ENCODE peak calls at places on chromosomes 11 and 22, in ten cellular contexts. E, J, X, Z, R, N, B, V, A and O are unnamed samples.

GRCh38 chr11:6489338-6489737 is 7.7 kb upstream of the DNHD1 start:
- DNase-seq in E (no peak), J (no peak), X (no peak), Z (no peak), R (no peak), N (no peak), B (no peak), V (no peak), A (no peak), O (no peak)

GRCh38 chr11:82842019-82842418 is 58.2 kb downstream of the PRCP start:
- DNase-seq in E (no peak), J (no peak), X (no peak), Z (no peak), R (no peak), N (no peak), B (no peak), V (no peak), A (no peak), O (peak)

GRCh38 chr11:115464269-115464668 is 39.9 kb downstream of the CADM1 start:
- DNase-seq in E (peak), J (no peak), X (no peak), Z (no peak), R (no peak), N (no peak), B (no peak), V (no peak), A (no peak), O (no peak)

GRCh38 chr11:67504023-67504949 is 877 bp downstream of the PITPNM1 start:
- DNase-seq in E (peak), J (no peak), X (peak), Z (no peak), R (peak), N (peak), B (peak), V (peak), A (no peak), O (peak)

GRCh38 chr11:3042496-3043314 is 14.5 kb downstream of the CARS1 start:
- DNase-seq in E (no peak), J (no peak), X (no peak), Z (no peak), R (no peak), N (no peak), B (no peak), V (peak), A (no peak), O (no peak)

GRCh38 chr11:111419641-111420327 is 40.7 kb upstream of the POU2AF1 start:
- DNase-seq in E (no peak), J (no peak), X (no peak), Z (no peak), R (no peak), N (no peak), B (no peak), V (peak), A (no peak), O (peak)

GRCh38 chr11:15933896-15934625 is 422.3 kb downstream of the SOX6 start:
- DNase-seq in E (peak), J (no peak), X (no peak), Z (no peak), R (no peak), N (no peak), B (no peak), V (no peak), A (no peak), O (no peak)

GRCh38 chr11:11036185-11037161 is 178.6 kb upstream of the ZBED5 start:
- DNase-seq in E (peak), J (no peak), X (peak), Z (peak), R (peak), N (no peak), B (peak), V (peak), A (no peak), O (no peak)

GRCh38 chr11:14308114-14308896 is 50.7 kb downstream of the RRAS2 start:
- DNase-seq in E (peak), J (no peak), X (peak), Z (peak), R (peak), N (no peak), B (no peak), V (no peak), A (no peak), O (no peak)

GRCh38 chr11:36253238-36253637 is 36.0 kb downstream of the COMMD9 start:
- DNase-seq in E (no peak), J (no peak), X (no peak), Z (no peak), R (no peak), N (no peak), B (no peak), V (no peak), A (no peak), O (peak)

GRCh38 chr22:37418627-37419369 is 8.5 kb downstream of the ELFN2 start:
- DNase-seq in E (no peak), J (no peak), X (no peak), Z (no peak), R (no peak), N (peak), B (no peak), V (no peak), A (no peak), O (no peak)

DNA sequence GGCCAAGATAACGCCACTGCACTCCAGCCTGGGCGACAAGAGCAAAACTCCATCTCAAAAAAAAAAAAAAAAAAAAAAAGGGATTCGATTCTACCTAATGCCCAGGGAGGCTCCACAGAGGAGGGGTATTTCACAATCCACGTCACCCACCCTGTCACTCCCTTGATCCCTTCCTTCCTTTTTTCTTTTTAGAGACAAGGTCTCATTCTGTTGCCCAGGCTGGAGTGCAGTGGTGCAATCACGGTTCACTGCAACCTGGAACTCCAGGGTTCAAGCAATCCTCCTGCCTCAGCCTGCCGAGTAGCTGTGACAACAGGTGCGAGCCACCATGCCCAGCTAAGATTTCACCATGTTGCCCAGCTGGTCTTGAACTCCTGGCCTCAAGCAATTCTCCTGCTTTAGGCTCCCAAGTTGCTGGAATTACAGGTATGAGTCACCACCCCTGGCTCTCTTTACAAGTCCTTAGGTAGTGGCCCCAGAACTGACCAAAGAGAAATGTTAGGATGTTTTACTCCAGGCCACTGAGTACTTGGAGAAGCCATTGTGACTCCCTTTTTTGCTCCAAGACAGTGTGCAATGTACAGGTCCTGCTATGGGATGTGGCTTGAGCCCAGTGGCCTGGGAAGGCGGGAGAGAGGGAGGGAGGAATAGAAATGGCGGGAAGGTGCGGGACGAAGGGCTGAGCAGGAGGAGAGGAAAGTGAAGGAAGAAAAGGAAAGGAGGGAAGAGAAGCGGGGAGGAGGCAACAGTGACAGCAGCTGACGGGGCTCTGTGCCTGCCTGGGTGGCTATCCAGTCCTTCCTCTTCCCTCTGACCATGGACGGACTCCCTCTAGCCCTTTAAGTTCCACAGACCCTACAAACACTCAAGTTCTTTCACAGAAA is 11.8 kb upstream of the FXYD2 start:
- DNase-seq in E (no peak), J (no peak), X (no peak), Z (no peak), R (no peak), N (peak), B (no peak), V (no peak), A (no peak), O (no peak)
- H3K27ac ChIP-seq in E (no peak), J (no peak), X (no peak), Z (no peak), R (no peak), N (no peak), B (no peak), V (no peak), A (no peak), O (no peak)

GRCh38 chr11:72006309-72007088 is 7.8 kb downstream of the IL18BP start:
- DNase-seq in E (no peak), J (peak), X (no peak), Z (no peak), R (no peak), N (no peak), B (no peak), V (no peak), A (no peak), O (no peak)
- H3K27ac ChIP-seq in E (no peak), J (peak), X (no peak), Z (no peak), R (peak), N (no peak), B (no peak), V (no peak), A (no peak), O (no peak)

GRCh38 chr11:65108469-65109123 is 3.1 kb upstream of the TM7SF2 start:
- DNase-seq in E (no peak), J (no peak), X (no peak), Z (no peak), R (no peak), N (no peak), B (no peak), V (no peak), A (no peak), O (no peak)
- H3K27ac ChIP-seq in E (no peak), J (peak), X (no peak), Z (no peak), R (no peak), N (no peak), B (no peak), V (no peak), A (no peak), O (no peak)

GRCh38 chr11:127105578-127105977 is 105.0 kb upstream of the KIRREL3 start:
- DNase-seq in E (no peak), J (no peak), X (no peak), Z (no peak), R (no peak), N (no peak), B (no peak), V (no peak), A (no peak), O (no peak)
- H3K27ac ChIP-seq in E (no peak), J (no peak), X (no peak), Z (no peak), R (no peak), N (no peak), B (no peak), V (no peak), A (no peak), O (no peak)

DNA sequence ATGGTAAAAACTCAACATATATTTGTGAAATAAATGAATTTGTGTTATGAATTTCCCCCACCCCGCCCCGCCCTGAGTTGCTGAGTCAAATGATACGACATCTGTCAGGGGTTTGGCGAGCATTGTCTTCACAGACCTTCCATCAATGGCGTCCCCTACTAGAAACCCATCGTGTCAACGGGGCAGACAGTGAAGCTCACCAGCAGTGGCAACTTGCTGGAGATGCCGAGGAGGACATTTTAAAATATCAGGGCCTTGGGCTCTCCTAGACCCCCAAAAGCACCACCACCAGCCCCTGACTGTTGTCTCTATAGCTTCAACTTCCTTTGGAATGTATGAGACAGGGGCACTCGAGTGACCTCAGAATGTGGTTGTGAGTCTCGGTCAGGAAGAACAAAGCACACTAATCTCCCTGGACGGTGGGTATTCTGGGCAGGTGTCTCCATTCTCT is 776 bp upstream of the NXF1 start:
- DNase-seq in E (peak), J (no peak), X (peak), Z (no peak), R (no peak), N (peak), B (no peak), V (peak), A (no peak), O (no peak)
- H3K27ac ChIP-seq in E (peak), J (peak), X (peak), Z (peak), R (peak), N (peak), B (peak), V (peak), A (peak), O (no peak)

GRCh38 chr11:70106757-70107156 is 28.6 kb downstream of the ANO1 start:
- DNase-seq in E (no peak), J (no peak), X (no peak), Z (no peak), R (no peak), N (no peak), B (no peak), V (no peak), A (no peak), O (no peak)

GRCh38 chr11:70107756-70108155 is 29.6 kb downstream of the ANO1 start:
- DNase-seq in E (no peak), J (no peak), X (no peak), Z (no peak), R (no peak), N (no peak), B (no peak), V (no peak), A (no peak), O (no peak)

GRCh38 chr11:70107191-70107590 is 29.1 kb downstream of the ANO1 start:
- DNase-seq in E (no peak), J (no peak), X (no peak), Z (no peak), R (no peak), N (no peak), B (no peak), V (peak), A (no peak), O (no peak)

GRCh38 chr11:70109006-70109405 is 30.9 kb downstream of the ANO1 start:
- DNase-seq in E (peak), J (no peak), X (no peak), Z (no peak), R (no peak), N (no peak), B (no peak), V (no peak), A (no peak), O (no peak)

GRCh38 chr11:70108250-70108649 is 30.1 kb downstream of the ANO1 start:
- DNase-seq in E (peak), J (no peak), X (no peak), Z (no peak), R (no peak), N (no peak), B (no peak), V (peak), A (no peak), O (no peak)
- H3K27ac ChIP-seq in E (no peak), J (peak), X (no peak), Z (no peak), R (no peak), N (peak), B (no peak), V (peak), A (no peak), O (no peak)

GRCh38 chr11:61516191-61516590 is 7.6 kb downstream of the LRRC10B start:
- DNase-seq in E (no peak), J (no peak), X (peak), Z (no peak), R (no peak), N (no peak), B (no peak), V (no peak), A (no peak), O (no peak)

GRCh38 chr11:61515686-61516085 is 7.1 kb downstream of the LRRC10B start:
- DNase-seq in E (no peak), J (no peak), X (no peak), Z (no peak), R (no peak), N (no peak), B (no peak), V (no peak), A (no peak), O (no peak)

GRCh38 chr11:61513143-61513740 is 4.7 kb downstream of the LRRC10B start:
- DNase-seq in E (no peak), J (no peak), X (no peak), Z (no peak), R (no peak), N (no peak), B (no peak), V (no peak), A (no peak), O (no peak)

GRCh38 chr11:61512435-61512834 is 3.9 kb downstream of the LRRC10B start:
- DNase-seq in E (no peak), J (no peak), X (no peak), Z (no peak), R (no peak), N (no peak), B (no peak), V (no peak), A (no peak), O (no peak)

DNA sequence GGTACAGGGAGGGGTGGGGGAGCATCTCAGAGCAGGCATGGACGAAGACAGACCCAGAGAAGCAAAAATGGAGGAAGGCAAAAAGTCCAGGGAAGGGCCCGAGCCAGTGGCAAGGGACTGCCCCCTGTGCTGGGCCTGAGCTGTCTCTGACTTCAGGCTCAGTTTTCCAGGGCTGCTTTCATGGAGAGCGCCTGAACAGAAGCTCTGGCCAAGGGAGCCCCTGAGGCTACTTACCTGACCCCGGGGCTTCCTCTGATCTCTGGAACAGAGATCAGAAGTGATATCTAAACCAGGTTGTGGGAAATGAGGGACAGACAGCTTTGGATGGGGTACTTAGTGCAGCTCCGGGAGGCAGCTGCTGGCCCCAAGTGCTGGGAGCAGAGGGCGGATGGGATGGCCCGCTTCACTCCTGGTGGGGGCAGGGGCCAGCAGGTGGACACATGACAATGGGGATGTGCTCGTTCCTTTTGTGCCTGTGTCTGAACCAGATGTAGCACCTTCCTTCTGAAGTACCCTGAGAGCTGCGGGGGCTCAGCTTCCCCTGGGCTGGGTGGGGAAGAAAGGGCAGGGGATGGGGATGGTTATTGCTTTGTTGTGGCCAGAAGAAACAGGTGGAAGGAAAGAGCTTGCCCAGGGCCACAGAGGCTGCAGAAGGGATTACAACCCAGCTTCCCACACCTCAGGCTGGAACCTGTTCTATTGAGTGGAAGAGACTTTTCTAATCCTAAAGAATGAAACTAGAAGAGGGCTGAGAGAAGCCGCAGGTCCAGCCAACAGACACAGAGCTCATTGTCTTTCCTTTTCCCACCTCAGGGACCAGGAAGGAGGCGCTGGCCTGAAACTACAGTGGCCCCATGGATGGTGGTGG is 5.7 kb downstream of the LRRC10B start:
- DNase-seq in E (no peak), J (no peak), X (no peak), Z (no peak), R (no peak), N (no peak), B (no peak), V (no peak), A (no peak), O (no peak)
- H3K27ac ChIP-seq in E (no peak), J (peak), X (no peak), Z (no peak), R (no peak), N (no peak), B (no peak), V (no peak), A (no peak), O (no peak)

GRCh38 chr11:119188067-119188466 is 2.8 kb downstream of the NHERF4 start:
- DNase-seq in E (no peak), J (no peak), X (no peak), Z (no peak), R (no peak), N (no peak), B (no peak), V (no peak), A (no peak), O (no peak)

GRCh38 chr11:119189393-119189792 is 4.1 kb downstream of the NHERF4 start:
- DNase-seq in E (no peak), J (no peak), X (no peak), Z (no peak), R (no peak), N (no peak), B (no peak), V (no peak), A (no peak), O (no peak)

GRCh38 chr11:119187123-119187892 is 2.0 kb downstream of the NHERF4 start:
- DNase-seq in E (no peak), J (no peak), X (peak), Z (no peak), R (no peak), N (no peak), B (no peak), V (no peak), A (no peak), O (no peak)

GRCh38 chr11:119188887-119189286 is 3.6 kb downstream of the NHERF4 start:
- DNase-seq in E (no peak), J (no peak), X (no peak), Z (no peak), R (no peak), N (no peak), B (no peak), V (no peak), A (no peak), O (no peak)

GRCh38 chr11:119185916-119186634 is 800 bp downstream of the NHERF4 start:
- DNase-seq in E (no peak), J (no peak), X (peak), Z (no peak), R (no peak), N (no peak), B (no peak), V (no peak), A (no peak), O (no peak)
- H3K27ac ChIP-seq in E (no peak), J (no peak), X (no peak), Z (no peak), R (peak), N (peak), B (no peak), V (no peak), A (no peak), O (no peak)

DNA sequence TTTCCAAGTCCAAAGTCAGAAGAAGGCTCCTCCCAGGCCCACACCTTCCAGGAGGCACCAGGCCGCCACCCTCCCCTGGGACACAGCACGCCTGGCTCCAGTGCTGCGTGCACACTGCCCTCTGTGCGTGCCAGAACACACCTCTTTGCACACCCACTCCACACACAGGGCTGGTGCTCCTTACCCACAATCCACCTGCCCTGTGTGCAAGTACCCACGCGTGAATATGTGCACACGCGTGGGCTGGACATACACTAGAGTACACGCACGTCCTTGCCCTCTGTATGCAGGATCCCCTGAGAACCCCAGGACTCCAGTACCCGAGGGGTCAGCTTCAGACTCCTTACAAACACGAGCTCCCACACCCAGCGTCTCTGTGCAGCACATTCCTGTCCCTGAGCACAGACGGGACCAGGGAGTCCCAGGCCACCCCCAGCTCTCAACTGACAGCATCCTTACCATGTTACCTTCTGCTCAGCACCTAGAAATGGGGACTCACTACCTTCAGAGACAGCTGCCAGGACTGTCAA is 2.8 kb downstream of the DUSP8 start:
- DNase-seq in E (no peak), J (no peak), X (no peak), Z (no peak), R (no peak), N (peak), B (no peak), V (no peak), A (no peak), O (no peak)
- H3K27ac ChIP-seq in E (no peak), J (no peak), X (no peak), Z (no peak), R (no peak), N (peak), B (no peak), V (no peak), A (no peak), O (peak)

DNA sequence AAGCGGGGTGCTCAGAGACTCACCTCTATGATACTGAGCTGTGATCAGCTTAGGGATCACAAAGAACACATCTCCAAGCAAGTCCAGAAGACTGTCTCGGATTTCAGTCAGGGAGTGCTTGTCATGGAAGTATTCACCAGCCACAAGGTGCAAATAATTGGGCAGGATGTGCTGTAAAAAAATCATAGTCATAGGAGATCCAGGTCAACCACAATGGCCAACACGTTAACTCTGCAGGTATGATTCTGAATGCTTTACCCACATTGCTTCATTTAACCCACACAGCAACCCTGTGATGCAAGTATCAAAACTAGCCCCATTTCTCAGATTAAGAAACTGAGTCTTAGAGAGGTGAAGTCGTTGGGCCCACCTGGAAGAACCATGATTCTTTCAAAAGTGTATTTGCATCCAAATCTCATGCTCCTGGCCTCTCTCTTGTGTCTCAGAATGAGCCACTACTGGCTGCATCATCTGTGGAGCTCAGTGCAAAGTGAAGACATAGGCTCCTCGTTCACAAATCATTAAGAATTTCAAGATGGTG is 179.3 kb downstream of the BCR start:
- DNase-seq in E (no peak), J (no peak), X (no peak), Z (no peak), R (no peak), N (no peak), B (no peak), V (no peak), A (no peak), O (no peak)
- H3K27ac ChIP-seq in E (no peak), J (no peak), X (no peak), Z (no peak), R (no peak), N (no peak), B (no peak), V (no peak), A (no peak), O (no peak)